ENCODE peak calls at places on chromosomes 7 and 10, in ten cellular contexts. Y is transverse colon, I is HepG2, Q is HCT116, Z is stomach, B is sigmoid colon, R is K562, L is prostate gland, G is endothelial cell of umbilical vein, S is spleen. P is an unnamed sample.

GRCh38 chr7:5692112-5692844 is 89.2 kb downstream of the RNF216 start:
- DNase-seq in S (peak; percentile 79), Z (peak; percentile 37), G (peak; percentile 84), B (peak; percentile 96), R (no peak), Y (peak; percentile 50), Q (no peak), I (peak; percentile 71), L (peak; percentile 40), P (peak; percentile 80)

GRCh38 chr10:11218395-11218794 is 200.7 kb downstream of the CELF2 start:
- DNase-seq in B (no peak), I (no peak), L (no peak), S (no peak), Q (no peak), G (no peak), R (no peak), Y (no peak), Z (no peak), P (no peak)

GRCh38 chr7:83852136-83852535 is 203.2 kb upstream of the SEMA3E start:
- DNase-seq in L (no peak), S (no peak), Y (no peak), Q (no peak), I (no peak), Z (no peak), G (peak; percentile 53), R (no peak), B (no peak), P (no peak)

GRCh38 chr10:12628964-12629766 is 279.8 kb downstream of the CAMK1D start:
- DNase-seq in R (no peak), G (no peak), L (peak; percentile 47), S (no peak), Q (no peak), Y (peak; percentile 51), I (no peak), B (no peak), Z (no peak), P (no peak)

GRCh38 chr7:145511014-145511413 is 605.6 kb upstream of the CNTNAP2 start:
- DNase-seq in L (no peak), Z (peak; percentile 25), I (no peak), G (no peak), Y (no peak), S (no peak), B (no peak), Q (no peak), R (no peak), P (no peak)

GRCh38 chr10:90451283-90451682 is 406.6 kb downstream of the HTR7 start:
- DNase-seq in Q (peak; percentile 8), R (no peak), I (no peak), L (no peak), G (peak; percentile 60), Y (no peak), Z (no peak), S (no peak), B (no peak), P (no peak)

GRCh38 chr10:24862586-24862985 is 89.8 kb downstream of the PRTFDC1 start:
- DNase-seq in B (no peak), Q (no peak), I (no peak), L (no peak), S (no peak), Y (no peak), Z (no peak), G (no peak), R (no peak), P (no peak)

GRCh38 chr10:111297351-111297848 is 220.6 kb downstream of the ADRA2A start:
- DNase-seq in G (no peak), Z (no peak), B (no peak), L (no peak), I (no peak), R (no peak), Y (no peak), Q (no peak), S (no peak), P (no peak)

GRCh38 chr7:99042957-99043356 is 101.0 kb downstream of the SMURF1 start:
- DNase-seq in Q (no peak), Z (no peak), B (no peak), G (peak; percentile 87), Y (no peak), L (peak; percentile 37), R (no peak), I (peak; percentile 43), S (no peak), P (no peak)

GRCh38 chr7:66088861-66089838 is 13.5 kb downstream of the ASL start:
- DNase-seq in Y (no peak), B (no peak), S (no peak), G (no peak), Z (no peak), L (no peak), I (no peak), Q (no peak), R (no peak), P (no peak)

DNA sequence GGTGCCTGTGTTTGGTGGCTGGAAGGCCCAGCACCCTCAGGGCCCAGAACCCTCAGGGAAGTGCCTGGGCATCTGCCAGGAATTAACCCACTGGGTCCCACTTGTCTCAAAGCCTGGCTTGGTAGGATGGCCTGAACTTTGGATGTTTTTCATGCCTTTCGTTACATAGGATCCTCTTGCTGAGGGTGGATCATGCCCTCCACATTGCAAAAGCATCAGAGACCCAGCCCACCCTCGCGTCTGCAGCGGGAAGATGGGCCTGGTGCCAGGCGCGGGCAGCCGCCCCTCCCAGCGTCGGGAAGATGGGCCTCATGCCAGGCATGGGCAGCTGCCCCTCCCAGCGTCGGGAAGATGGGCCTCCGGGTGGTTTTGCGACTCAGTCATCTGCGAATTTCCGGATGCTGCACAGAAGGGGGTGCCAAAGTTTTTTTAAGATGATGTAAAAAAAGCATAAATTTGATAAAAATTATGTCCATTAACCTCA is 51.9 kb upstream of the PRKAR1B start:
- DNase-seq in I (no peak), S (peak; percentile 73), Z (no peak), L (no peak), R (no peak), G (peak; percentile 37), Q (no peak), Y (no peak), B (no peak), P (no peak)
- H3K4me1 ChIP-seq in I (no peaks in the 10 kb centered on the region), S (peaks cover 31% of the 10 kb centered on the region), Z (no peaks in the 10 kb centered on the region), L (no peaks in the 10 kb centered on the region), R (no peaks in the 10 kb centered on the region), G (peaks cover 34% of the 10 kb centered on the region), Q (no peaks in the 10 kb centered on the region), Y (no peaks in the 10 kb centered on the region), B (peaks cover 30% of the 10 kb centered on the region), P (no peaks in the 10 kb centered on the region)

GRCh38 chr7:137120690-137121089 is 222.8 kb downstream of the PTN start:
- DNase-seq in Z (no peak), Q (no peak), B (no peak), I (no peak), L (no peak), G (no peak), Y (no peak), R (no peak), S (no peak), P (no peak)
- TF ChIP-seq POLR2A in Z (no peak), Q (no peak), B (no peak), I (no peak), L (no peak), G (no peak), Y (no peak), R (no peak), S (no peak), P (no peak)

GRCh38 chr10:70592746-70593512 is 9.6 kb downstream of the PRF1 start:
- DNase-seq in Y (no peak), Q (no peak), L (no peak), S (no peak), G (no peak), Z (no peak), I (no peak), B (no peak), R (no peak), P (no peak)
- TF ChIP-seq POLR2AphosphoS5 in Y (no peak), Q (no peak), L (no peak), S (no peak), G (no peak), Z (no peak), I (no peak), B (no peak), R (no peak), P (no peak)

GRCh38 chr7:85019778-85020177 is 167.1 kb downstream of the SEMA3D start:
- DNase-seq in R (no peak), Y (no peak), G (no peak), B (no peak), Z (no peak), Q (no peak), S (no peak), L (no peak), I (no peak), P (no peak)

GRCh38 chr7:85019176-85019575 is 167.7 kb downstream of the SEMA3D start:
- DNase-seq in Y (no peak), B (no peak), L (no peak), I (no peak), S (no peak), Q (no peak), R (no peak), Z (no peak), G (no peak), P (no peak)

GRCh38 chr7:85010306-85010705 is 176.6 kb downstream of the SEMA3D start:
- DNase-seq in L (no peak), Y (no peak), I (no peak), Q (no peak), S (no peak), R (no peak), Z (no peak), B (no peak), G (no peak), P (no peak)

GRCh38 chr7:85018498-85018897 is 168.4 kb downstream of the SEMA3D start:
- DNase-seq in Z (no peak), B (no peak), G (no peak), S (no peak), I (no peak), Q (no peak), R (no peak), Y (no peak), L (no peak), P (no peak)

DNA sequence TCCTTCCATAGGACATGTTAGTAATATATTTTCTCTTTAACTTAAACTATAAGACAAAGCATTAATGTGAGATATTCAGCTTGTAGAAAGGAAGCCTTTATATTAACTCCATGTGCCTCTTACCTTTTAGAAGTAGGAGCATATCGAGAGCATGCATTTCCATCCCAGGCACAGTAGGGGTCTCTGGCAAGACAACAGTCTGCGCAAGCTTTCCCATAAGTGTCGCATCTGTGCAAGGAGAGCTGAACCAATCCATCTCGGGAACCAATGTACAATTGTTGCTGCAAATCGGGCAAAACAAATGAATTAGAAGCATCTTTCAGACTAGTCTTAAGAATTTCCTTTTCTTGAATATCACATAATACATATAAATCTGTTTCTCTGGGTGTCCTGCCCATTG is 171.9 kb downstream of the SEMA3D start:
- DNase-seq in R (no peak), Z (no peak), Q (no peak), S (no peak), Y (no peak), L (no peak), I (peak; percentile 13), B (no peak), G (no peak), P (no peak)
- H3K4me1 ChIP-seq in R (no peaks in the 10 kb centered on the region), Z (no peaks in the 10 kb centered on the region), Q (no peaks in the 10 kb centered on the region), S (no peaks in the 10 kb centered on the region), Y (no peaks in the 10 kb centered on the region), L (no peaks in the 10 kb centered on the region), I (no peaks in the 10 kb centered on the region), B (peaks cover 6% of the 10 kb centered on the region), G (no peaks in the 10 kb centered on the region), P (no peaks in the 10 kb centered on the region)

DNA sequence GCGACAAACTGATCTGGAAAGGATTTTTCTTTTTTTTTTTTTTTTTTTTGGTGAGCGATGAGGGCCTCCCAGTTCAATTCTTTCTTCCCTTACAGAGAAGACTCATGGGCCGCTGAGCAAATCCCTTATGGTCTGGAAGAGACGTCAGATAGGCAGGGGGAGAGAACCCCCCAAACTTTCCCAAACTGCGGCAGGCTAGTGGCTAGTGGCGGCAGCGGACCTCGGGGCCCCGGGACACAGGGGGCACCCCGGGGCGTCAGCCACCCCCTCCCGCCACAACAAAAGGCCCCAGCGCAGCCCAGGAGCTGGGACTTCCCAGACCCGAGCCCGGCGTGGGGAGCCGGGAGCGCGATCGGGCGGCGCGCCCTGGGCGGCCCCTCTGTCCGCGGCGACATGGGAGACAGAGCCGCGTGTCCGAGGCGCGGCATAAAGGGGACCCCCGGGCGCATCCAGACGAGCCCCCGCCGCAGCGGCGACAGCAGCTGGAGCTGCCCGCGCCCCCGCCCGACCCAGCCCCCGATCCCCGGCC is 813 bp downstream of the FAM171A1 start:
- DNase-seq in Q (no peak), R (peak; percentile 37), S (peak; percentile 77), G (peak; percentile 32), Y (peak; percentile 28), B (peak; percentile 70), Z (no peak), I (no peak), L (peak; percentile 13), P (no peak)
- TF ChIP-seq POLR2A in Q (no peak), R (no peak), S (no peak), G (no peak), Y (no peak), B (no peak), Z (no peak), I (no peak), L (peak; percentile 23), P (no peak)

P was measured in breast epithelium.